ENCODE peak calls at places on chromosome 13, in seven cellular contexts. S is GM12865, F is skeletal muscle cell, L is osteocyte, J is stomach, T is brain pericyte, Y is NCI-H748 treated with DMSO at 0.1 percent for 48 hours. O is an unnamed sample.

GRCh38 chr13:38223093-38223492 is 126.6 kb upstream of the UFM1 start:
- DNase-seq in T (peak; percentile 5), F (peak; percentile 31), J (no peak), L (no peak), S (no peak), Y (peak; percentile 47), O (no peak)

GRCh38 chr13:99191900-99192399 is 8.7 kb upstream of the UBAC2 start:
- DNase-seq in F (peak; percentile 36), S (no peak), T (no peak), Y (no peak), L (peak; percentile 74), J (peak; percentile 43), O (no peak)

GRCh38 chr13:65292488-65292901 is 1937.6 kb downstream of the PCDH9 start:
- DNase-seq in L (no peak), S (no peak), F (peak; percentile 47), J (no peak), T (peak; percentile 50), Y (peak; percentile 20), O (no peak)

GRCh38 chr13:93169980-93170379 is 56.6 kb upstream of the GPC6 start:
- DNase-seq in F (peak; percentile 96), L (no peak), T (no peak), Y (no peak), J (no peak), S (no peak), O (no peak)

GRCh38 chr13:36297600-36298338 is at the start of gene CCDC169:
- DNase-seq in L (peak; percentile 88), F (no peak), T (peak; percentile 27), S (peak; percentile 40), Y (peak; percentile 47), J (peak; percentile 77), O (peak; percentile 78)

GRCh38 chr13:77176350-77176749 is 149.4 kb upstream of the FBXL3 start:
- DNase-seq in S (no peak), L (no peak), J (no peak), T (no peak), F (peak; percentile 26), Y (no peak), O (no peak)

GRCh38 chr13:33274264-33274663 is 11.3 kb downstream of the STARD13 start:
- DNase-seq in T (no peak), L (no peak), F (no peak), Y (no peak), S (no peak), J (no peak), O (no peak)

GRCh38 chr13:47845981-47846380 is 155.1 kb downstream of the SUCLA2 start:
- DNase-seq in Y (no peak), J (no peak), T (no peak), S (no peak), F (no peak), L (peak; percentile 44), O (no peak)

GRCh38 chr13:100563779-100564178 is 24.8 kb downstream of the GGACT start:
- DNase-seq in S (no peak), Y (no peak), J (no peak), L (peak; percentile 75), F (no peak), T (no peak), O (peak; percentile 42)

GRCh38 chr13:30276178-30276577 is 31.2 kb downstream of the KATNAL1 start:
- DNase-seq in J (no peak), F (no peak), S (peak; percentile 23), Y (no peak), L (no peak), T (no peak), O (no peak)

GRCh38 chr13:105611424-105611823 is 924.0 kb downstream of the EFNB2 start:
- DNase-seq in T (no peak), J (no peak), Y (no peak), L (no peak), S (no peak), F (peak; percentile 47), O (no peak)

GRCh38 chr13:49436890-49437289 is 7.0 kb downstream of the CAB39L start:
- DNase-seq in S (no peak), F (no peak), T (no peak), Y (no peak), J (no peak), L (no peak), O (no peak)

GRCh38 chr13:106291006-106291405 is 244.5 kb downstream of the EFNB2 start:
- DNase-seq in J (no peak), T (no peak), L (no peak), Y (no peak), F (peak; percentile 75), S (no peak), O (no peak)

GRCh38 chr13:26923824-26924605 is 163.4 kb upstream of the GPR12 start:
- DNase-seq in S (no peak), T (no peak), Y (no peak), J (no peak), L (no peak), F (peak; percentile 26), O (no peak)

GRCh38 chr13:33228645-33229445 is 56.7 kb downstream of the STARD13 start:
- DNase-seq in Y (peak; percentile 87), J (no peak), T (peak; percentile 64), S (peak; percentile 68), F (no peak), L (no peak), O (no peak)

GRCh38 chr13:48118025-48118424 is 23.1 kb upstream of the MED4 start:
- DNase-seq in J (no peak), Y (no peak), S (no peak), L (no peak), T (no peak), F (no peak), O (no peak)

GRCh38 chr13:21753117-21753729 is 82.3 kb downstream of the FGF9 start:
- DNase-seq in T (no peak), Y (no peak), J (no peak), L (no peak), S (no peak), F (no peak), O (no peak)

GRCh38 chr13:20159646-20160345 is 1.1 kb downstream of the GJA3 start:
- DNase-seq in T (no peak), F (no peak), Y (no peak), J (no peak), L (no peak), S (no peak), O (no peak)

O was measured in type B pancreatic cell.